ENCODE peak calls at places on chromosomes 3 and 15, in five cellular contexts. Q is renal cortical epithelial cell; Y is PC-9; E is CD4-positive, alpha-beta T cell; O is stimulated activated CD4-positive, alpha-beta T cell treated with anti-CD3 and anti-CD28 coated beads, TNF-alpha, amount 100 ng/mL, for 24 hours. K is an unnamed sample.

GRCh38 chr3:55690161-55690560 is 203.1 kb upstream of the WNT5A start:
- DNase-seq in E (no peak), O (no peak), Q (no peak), Y (no peak), K (no peak)

GRCh38 chr15:40149339-40149738 is 11.5 kb upstream of the BUB1B start:
- DNase-seq in E (no peak), Q (no peak), Y (no peak), O (no peak), K (no peak)

GRCh38 chr15:31267161-31268107 is 59.2 kb upstream of the KLF13 start:
- DNase-seq in E (no peak), Q (no peak), O (no peak), Y (no peak), K (no peak)

GRCh38 chr3:126654571-126655393 is at the start of gene TXNRD3:
- DNase-seq in Q (peak; percentile 13), Y (peak; percentile 61), E (peak; percentile 59), O (peak; percentile 73), K (peak; percentile 65)

GRCh38 chr15:25481208-25481862 is 42.5 kb upstream of the UBE3A start:
- DNase-seq in Y (no peak), Q (no peak), E (no peak), O (no peak), K (no peak)

GRCh38 chr15:36589971-36590370 is 10.5 kb downstream of the CDIN1 start:
- DNase-seq in Q (no peak), Y (no peak), E (no peak), O (no peak), K (no peak)

GRCh38 chr15:81410318-81410753 is 36.3 kb upstream of the TMC3 start:
- DNase-seq in E (no peak), O (no peak), Y (no peak), Q (peak; percentile 63), K (no peak)

GRCh38 chr3:126375835-126376331 is 18.7 kb upstream of the KLF15 start:
- DNase-seq in O (no peak), Q (no peak), E (no peak), Y (no peak), K (no peak)

GRCh38 chr3:68817243-68817642 is 115.1 kb downstream of the TAFA4 start:
- DNase-seq in O (no peak), E (no peak), Y (no peak), Q (peak; percentile 19), K (no peak)

GRCh38 chr3:46546896-46547440 is 19.1 kb downstream of the LRRC2 start:
- DNase-seq in Y (no peak), O (no peak), Q (no peak), E (no peak), K (no peak)